ENCODE peak calls at places on chromosomes 12 and 14, in five cellular contexts. One of them, this sample, is unnamed.

GRCh38 chr14:30822080-30822571 is 52.2 kb upstream of the COCH start:
- DNase-seq in mesenteric fat pad: no peak
- DNase-seq in HuH-7: no peak
- DNase-seq in stimulated activated CD8-positive, alpha-beta memory T cell treated with anti-CD3 and anti-CD28 coated beads, Interleukin-2, amount 100 ng/mL, for 1 hour: no peak
- DNase-seq in ELR: no peak
- DNase-seq in this sample: no peak

GRCh38 chr12:6821271-6821673 is 349 bp upstream of the GPR162 start:
- DNase-seq in mesenteric fat pad: no peak
- DNase-seq in HuH-7: no peak
- DNase-seq in stimulated activated CD8-positive, alpha-beta memory T cell treated with anti-CD3 and anti-CD28 coated beads, Interleukin-2, amount 100 ng/mL, for 1 hour: no peak
- DNase-seq in ELR: peak
- DNase-seq in this sample: peak

GRCh38 chr14:102507891-102508312 is 1.7 kb downstream of the ANKRD9 start:
- DNase-seq in mesenteric fat pad: no peak
- DNase-seq in HuH-7: peak
- DNase-seq in stimulated activated CD8-positive, alpha-beta memory T cell treated with anti-CD3 and anti-CD28 coated beads, Interleukin-2, amount 100 ng/mL, for 1 hour: no peak
- DNase-seq in ELR: no peak
- DNase-seq in this sample: no peak

GRCh38 chr14:71022939-71023338 is 115.7 kb downstream of the PCNX1 start:
- DNase-seq in mesenteric fat pad: no peak
- DNase-seq in HuH-7: no peak
- DNase-seq in stimulated activated CD8-positive, alpha-beta memory T cell treated with anti-CD3 and anti-CD28 coated beads, Interleukin-2, amount 100 ng/mL, for 1 hour: no peak
- DNase-seq in ELR: no peak
- DNase-seq in this sample: no peak

GRCh38 chr12:113479578-113480335 is 8.1 kb upstream of the LHX5 start:
- DNase-seq in mesenteric fat pad: no peak
- DNase-seq in HuH-7: peak
- DNase-seq in stimulated activated CD8-positive, alpha-beta memory T cell treated with anti-CD3 and anti-CD28 coated beads, Interleukin-2, amount 100 ng/mL, for 1 hour: no peak
- DNase-seq in ELR: peak
- DNase-seq in this sample: no peak

GRCh38 chr14:24712909-24713308 is 78.9 kb upstream of the GZMB start:
- DNase-seq in mesenteric fat pad: no peak
- DNase-seq in HuH-7: no peak
- DNase-seq in stimulated activated CD8-positive, alpha-beta memory T cell treated with anti-CD3 and anti-CD28 coated beads, Interleukin-2, amount 100 ng/mL, for 1 hour: no peak
- DNase-seq in ELR: no peak
- DNase-seq in this sample: no peak

GRCh38 chr14:27427796-27428195 is 830.0 kb upstream of the NOVA1 start:
- DNase-seq in mesenteric fat pad: no peak
- DNase-seq in HuH-7: no peak
- DNase-seq in stimulated activated CD8-positive, alpha-beta memory T cell treated with anti-CD3 and anti-CD28 coated beads, Interleukin-2, amount 100 ng/mL, for 1 hour: no peak
- DNase-seq in ELR: peak
- DNase-seq in this sample: no peak

GRCh38 chr12:89861086-89861485 is 152.4 kb upstream of the ATP2B1 start:
- DNase-seq in mesenteric fat pad: no peak
- DNase-seq in HuH-7: no peak
- DNase-seq in stimulated activated CD8-positive, alpha-beta memory T cell treated with anti-CD3 and anti-CD28 coated beads, Interleukin-2, amount 100 ng/mL, for 1 hour: no peak
- DNase-seq in ELR: peak
- DNase-seq in this sample: no peak

GRCh38 chr12:114789276-114789675 is 105.3 kb upstream of the TBX3 start:
- DNase-seq in mesenteric fat pad: peak
- DNase-seq in HuH-7: no peak
- DNase-seq in stimulated activated CD8-positive, alpha-beta memory T cell treated with anti-CD3 and anti-CD28 coated beads, Interleukin-2, amount 100 ng/mL, for 1 hour: no peak
- DNase-seq in ELR: no peak
- DNase-seq in this sample: no peak

This sample was measured in cardiac septum.